ENCODE peak calls at places on chromosome 17, in seven cellular contexts. I is endodermal cell, S is HCT116, Q is OCI-LY7, J is upper lobe of right lung, K is ovary, U is heart left ventricle. M is an unnamed sample.

GRCh38 chr17:15378243-15378642 is 36.8 kb upstream of the TEKT3 start:
- DNase-seq in U (no peak), J (no peak), I (peak; percentile 5), Q (no peak), S (no peak), K (no peak), M (no peak)

GRCh38 chr17:37405955-37406634 is 541 bp downstream of the ACACA start:
- DNase-seq in Q (peak; percentile 34), S (no peak), K (no peak), U (no peak), I (no peak), J (no peak), M (no peak)

GRCh38 chr17:81687770-81688541 is 4.1 kb downstream of the HGS start:
- DNase-seq in I (peak; percentile 48), J (no peak), K (no peak), Q (no peak), U (no peak), S (no peak), M (no peak)

GRCh38 chr17:2266045-2266864 is 37.3 kb downstream of the SMG6 start:
- DNase-seq in U (no peak), I (no peak), Q (no peak), K (no peak), J (no peak), S (no peak), M (peak; percentile 63)

GRCh38 chr17:81401727-81402529 is 6.7 kb downstream of the BAHCC1 start:
- DNase-seq in K (no peak), U (no peak), Q (peak; percentile 65), I (peak; percentile 92), J (no peak), S (no peak), M (no peak)

GRCh38 chr17:69820881-69821473 is 254.0 kb upstream of the KCNJ16 start:
- DNase-seq in I (no peak), U (no peak), S (no peak), Q (no peak), J (no peak), K (no peak), M (no peak)

GRCh38 chr17:21525464-21526130 is 149.4 kb downstream of the KCNJ12 start:
- DNase-seq in Q (no peak), S (no peak), I (peak; percentile 33), J (no peak), U (no peak), K (no peak), M (no peak)

GRCh38 chr17:41659813-41660212 is 28.9 kb upstream of the EIF1 start:
- DNase-seq in S (no peak), U (no peak), I (peak; percentile 62), K (no peak), Q (no peak), J (no peak), M (no peak)

GRCh38 chr17:47335101-47335936 is 11.6 kb downstream of the EFCAB13 start:
- DNase-seq in Q (no peak), J (no peak), I (peak; percentile 67), U (no peak), K (no peak), S (no peak), M (no peak)

GRCh38 chr17:72575542-72576233 is 454.9 kb downstream of the SOX9 start:
- DNase-seq in I (peak; percentile 62), S (no peak), U (no peak), J (no peak), Q (no peak), K (no peak), M (no peak)

GRCh38 chr17:29574732-29575510 is 6.4 kb downstream of the TP53I13 start:
- DNase-seq in I (no peak), Q (no peak), K (no peak), J (peak; percentile 41), S (no peak), U (peak; percentile 15), M (no peak)

GRCh38 chr17:47975815-47976190 is 4.9 kb downstream of the CDK5RAP3 start:
- DNase-seq in U (no peak), J (no peak), K (no peak), Q (no peak), I (peak; percentile 37), S (no peak), M (no peak)

GRCh38 chr17:58575511-58575910 is 61.1 kb upstream of the MTMR4 start:
- DNase-seq in U (no peak), Q (no peak), J (no peak), I (no peak), K (no peak), S (peak; percentile 29), M (no peak)

GRCh38 chr17:8532021-8532420 is 96.3 kb downstream of the NDEL1 start:
- DNase-seq in I (peak; percentile 64), U (no peak), K (no peak), J (no peak), Q (no peak), S (no peak), M (no peak)

GRCh38 chr17:45942284-45942683 is 47.9 kb downstream of the MAPT start:
- DNase-seq in K (peak; percentile 41), S (no peak), U (peak; percentile 84), Q (no peak), I (no peak), J (no peak), M (no peak)

GRCh38 chr17:48554412-48555090 is 9.6 kb upstream of the HOXB2 start:
- DNase-seq in K (no peak), J (peak; percentile 56), Q (no peak), U (no peak), I (peak; percentile 85), S (no peak), M (no peak)

GRCh38 chr17:34218757-34219156 is 36.3 kb upstream of the CCL2 start:
- DNase-seq in J (no peak), I (no peak), S (no peak), K (no peak), U (no peak), Q (no peak), M (no peak)

GRCh38 chr17:74215332-74215727 is 2.0 kb downstream of the TTYH2 start:
- DNase-seq in Q (peak; percentile 27), I (no peak), J (no peak), K (no peak), U (peak; percentile 59), S (no peak), M (no peak)

GRCh38 chr17:27459433-27459832 is 3.2 kb downstream of the KSR1 start:
- DNase-seq in U (no peak), Q (no peak), S (no peak), K (no peak), I (no peak), J (no peak), M (no peak)

DNA sequence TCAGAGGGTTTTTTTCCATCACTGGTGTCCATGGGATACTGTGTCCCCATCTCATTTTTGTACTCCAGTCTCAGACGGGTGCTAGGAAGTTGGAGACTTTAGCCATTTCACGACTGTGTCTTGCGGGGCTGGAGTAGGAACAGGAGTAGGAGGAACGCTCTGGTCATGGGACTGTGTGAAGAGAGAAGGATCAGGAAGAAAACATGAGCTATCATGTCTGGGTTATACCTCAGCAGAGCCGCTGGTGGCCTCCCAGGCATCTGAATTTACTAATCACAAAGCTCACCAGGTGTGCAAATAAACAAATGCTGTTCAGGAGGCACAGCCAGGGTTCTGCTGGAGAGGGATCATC is 225.4 kb downstream of the SEC14L1 start:
- DNase-seq in Q (no peak), J (no peak), I (no peak), K (no peak), S (no peak), U (no peak), M (no peak)
- H3K27ac ChIP-seq in Q (no peak overlapping the region), J (no peak overlapping the region), I (no peak overlapping the region), K (no peak overlapping the region), S (peak overlapping the region; percentile 44), U (peak overlapping the region; percentile 66), M (no peak overlapping the region)

GRCh38 chr17:3502466-3502865 is 26.7 kb downstream of the ASPA start:
- DNase-seq in Q (no peak), U (no peak), I (no peak), K (no peak), J (no peak), S (no peak), M (no peak)

GRCh38 chr17:3497101-3497500 is 21.3 kb downstream of the ASPA start:
- DNase-seq in U (no peak), I (no peak), S (no peak), Q (no peak), K (no peak), J (no peak), M (no peak)
- TF ChIP-seq CTCF in U (no peak), I (no peak), S (no peak), Q (no peak), K (no peak), J (no peak), M (no peak)

DNA sequence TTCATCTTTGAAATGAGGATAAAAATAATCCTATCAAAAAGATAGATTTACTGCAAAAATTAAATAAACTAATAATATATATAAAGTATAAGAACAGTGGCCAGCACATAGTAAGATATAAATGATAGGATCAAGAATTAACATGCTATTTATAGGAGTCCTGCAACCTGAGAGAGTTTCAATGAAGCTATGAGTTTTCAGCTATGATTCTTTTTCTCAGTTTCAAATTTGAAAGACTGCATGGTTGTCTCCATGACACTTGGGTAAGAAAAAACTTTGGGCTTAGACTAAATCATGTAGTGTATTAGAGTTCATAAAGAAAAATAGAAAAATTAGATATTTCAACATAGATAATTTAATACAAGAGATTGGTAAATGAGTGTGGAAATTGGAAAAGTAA is 817.8 kb upstream of the KIF2B start:
- DNase-seq in U (no peak), K (no peak), J (no peak), S (no peak), Q (no peak), I (no peak), M (no peak)
- H3K9me3 ChIP-seq in U (no peaks in the 10 kb centered on the region), K (no peaks in the 10 kb centered on the region), J (no peaks in the 10 kb centered on the region), S (peaks cover 29% of the 10 kb centered on the region), Q (no peaks in the 10 kb centered on the region), I (peaks cover 8% of the 10 kb centered on the region), M (no peaks in the 10 kb centered on the region)

GRCh38 chr17:64015447-64015846 is 5.0 kb downstream of the ICAM2 start:
- DNase-seq in I (peak; percentile 8), K (no peak), Q (no peak), U (no peak), S (no peak), J (no peak), M (no peak)

GRCh38 chr17:64016974-64017373 is 3.5 kb downstream of the ICAM2 start:
- DNase-seq in K (no peak), I (no peak), U (no peak), Q (no peak), J (no peak), S (no peak), M (no peak)

GRCh38 chr17:64017381-64017980 is 3.0 kb downstream of the ICAM2 start:
- DNase-seq in U (no peak), Q (no peak), S (no peak), I (no peak), K (no peak), J (no peak), M (no peak)

GRCh38 chr17:64019486-64020067 is 856 bp downstream of the ICAM2 start:
- DNase-seq in K (no peak), J (no peak), S (no peak), Q (no peak), U (no peak), I (peak; percentile 23), M (no peak)

DNA sequence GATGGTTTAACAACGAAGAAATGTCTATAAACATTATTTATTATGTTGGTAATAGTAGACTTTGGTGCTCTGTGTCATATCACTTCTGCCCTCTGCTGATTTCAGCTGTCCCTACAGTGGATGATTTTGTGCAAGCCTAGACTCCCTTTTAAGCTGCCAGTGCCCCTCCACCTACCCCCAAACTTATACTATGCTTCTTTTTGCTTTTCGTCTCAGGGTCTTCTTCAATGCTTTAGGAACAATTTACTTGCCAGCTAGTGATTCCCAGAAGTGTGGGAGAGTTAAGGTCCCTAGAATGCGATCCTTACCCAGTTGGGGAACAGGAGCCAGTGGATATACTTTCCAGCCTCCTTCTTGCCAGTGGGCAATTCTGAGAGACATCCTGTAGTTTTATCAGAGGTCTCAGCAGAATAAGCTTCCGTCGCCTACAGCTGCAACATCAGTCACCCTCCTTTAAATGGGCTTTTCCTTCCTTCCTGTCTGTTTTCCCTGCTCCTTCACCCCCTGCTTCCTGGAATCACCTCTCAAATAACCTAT is 4.1 kb downstream of the ICAM2 start:
- DNase-seq in K (no peak), I (peak; percentile 46), J (no peak), Q (peak; percentile 49), S (no peak), U (no peak), M (no peak)
- H3K27ac ChIP-seq in K (no peak overlapping the region), I (no peak overlapping the region), J (peak overlapping the region; percentile 53), Q (peak overlapping the region; percentile 78), S (no peak overlapping the region), U (peak overlapping the region; percentile 56), M (peak overlapping the region; percentile 98)

M was measured in CD4-positive, alpha-beta T cell.